ENCODE peak calls at places on chromosomes 2 and 18, in eight cellular contexts. J is SK-N-MC; Z is CD8-positive, alpha-beta T cell; I is left lung; Q is CD4-positive, CD25-positive, alpha-beta regulatory T cell; O is GM23338; P is upper lobe of left lung; K is astrocyte. E is an unnamed sample.

GRCh38 chr2:132621131-132621875 is 48.7 kb downstream of the LYPD1 start:
- DNase-seq in J (no peak), Z (no peak), I (no peak), Q (no peak), O (no peak), P (no peak), K (no peak), E (no peak)

GRCh38 chr18:70366174-70366573 is 77.3 kb downstream of the SOCS6 start:
- DNase-seq in J (no peak), Z (no peak), I (no peak), Q (no peak), O (peak; percentile 83), P (no peak), K (no peak), E (no peak)

GRCh38 chr2:237486819-237487448 is at the start of gene MLPH:
- DNase-seq in J (no peak), Z (no peak), I (peak; percentile 63), Q (no peak), O (peak; percentile 67), P (peak; percentile 74), K (peak; percentile 57), E (no peak)

GRCh38 chr18:59662008-59662701 is 35.1 kb downstream of the CCBE1 start:
- DNase-seq in J (no peak), Z (no peak), I (no peak), Q (no peak), O (no peak), P (no peak), K (peak; percentile 58), E (no peak)

GRCh38 chr2:110674620-110675555 is 3.0 kb downstream of the BUB1 start:
- DNase-seq in J (no peak), Z (peak; percentile 55), I (peak; percentile 64), Q (no peak), O (peak; percentile 40), P (peak; percentile 62), K (peak; percentile 39), E (no peak)

GRCh38 chr2:127449439-127449838 is 31.2 kb downstream of the PROC start:
- DNase-seq in J (no peak), Z (no peak), I (no peak), Q (no peak), O (peak; percentile 27), P (no peak), K (no peak), E (no peak)

GRCh38 chr2:169768262-169768995 is 30.2 kb upstream of the SSB start:
- DNase-seq in J (no peak), Z (peak; percentile 50), I (peak; percentile 35), Q (peak; percentile 8), O (peak; percentile 21), P (no peak), K (no peak), E (no peak)

GRCh38 chr2:230602562-230603230 is 109.9 kb upstream of the CAB39 start:
- DNase-seq in J (no peak), Z (peak; percentile 69), I (no peak), Q (peak; percentile 69), O (no peak), P (peak; percentile 34), K (no peak), E (no peak)

GRCh38 chr2:39696072-39696471 is 30.4 kb downstream of the TMEM178A start:
- DNase-seq in J (no peak), Z (no peak), I (no peak), Q (no peak), O (peak; percentile 27), P (peak; percentile 24), K (peak; percentile 95), E (no peak)

GRCh38 chr2:105042189-105042588 is 4.3 kb downstream of the MRPS9 start:
- DNase-seq in J (no peak), Z (no peak), I (no peak), Q (no peak), O (peak; percentile 57), P (no peak), K (no peak), E (no peak)

GRCh38 chr2:166092889-166093288 is 34.9 kb downstream of the SCN1A start:
- DNase-seq in J (no peak), Z (no peak), I (no peak), Q (no peak), O (no peak), P (no peak), K (peak; percentile 40), E (no peak)

GRCh38 chr2:142042536-142043199 is 88.1 kb downstream of the LRP1B start:
- DNase-seq in J (no peak), Z (no peak), I (no peak), Q (no peak), O (no peak), P (no peak), K (peak; percentile 68), E (no peak)

GRCh38 chr18:25033747-25034471 is 318.1 kb downstream of the ZNF521 start:
- DNase-seq in J (no peak), Z (no peak), I (no peak), Q (no peak), O (no peak), P (no peak), K (no peak), E (no peak)

GRCh38 chr18:11567391-11567790 is 42.0 kb upstream of the SLC35G4 start:
- DNase-seq in J (no peak), Z (no peak), I (no peak), Q (no peak), O (no peak), P (no peak), K (no peak), E (no peak)
- H3K4me3 ChIP-seq in J (no peak overlapping the region), Z (no peak overlapping the region), I (no peak overlapping the region), Q (no peak overlapping the region), O (no peak overlapping the region), P (no peak overlapping the region), K (no peak overlapping the region), E (no peak overlapping the region)

GRCh38 chr18:47930086-47930843 is at the start of gene SMAD2:
- DNase-seq in J (no peak), Z (peak; percentile 79), I (peak; percentile 89), Q (peak; percentile 70), O (peak; percentile 93), P (peak; percentile 91), K (peak; percentile 52), E (peak; percentile 93)

GRCh38 chr18:47930844-47931706 is 616 bp upstream of the SMAD2 start:
- DNase-seq in J (peak; percentile 52), Z (peak; percentile 95), I (peak; percentile 98), Q (peak; percentile 95), O (peak; percentile 98), P (peak; percentile 98), K (peak; percentile 91), E (peak; percentile 99)

GRCh38 chr18:47932603-47933002 is 2.1 kb upstream of the SMAD2 start:
- DNase-seq in J (no peak), Z (no peak), I (no peak), Q (no peak), O (peak; percentile 43), P (peak; percentile 55), K (no peak), E (no peak)

GRCh38 chr18:47931707-47932103 is 1.2 kb upstream of the SMAD2 start:
- DNase-seq in J (no peak), Z (peak; percentile 55), I (peak; percentile 50), Q (peak; percentile 46), O (peak; percentile 76), P (peak; percentile 51), K (no peak), E (no peak)

GRCh38 chr18:47932170-47932569 is 1.7 kb upstream of the SMAD2 start:
- DNase-seq in J (no peak), Z (no peak), I (no peak), Q (no peak), O (no peak), P (no peak), K (no peak), E (no peak)
- H3K27ac ChIP-seq in J (no peak overlapping the region), Z (peak overlapping the region; percentile 62), I (peak overlapping the region; percentile 98), Q (peak overlapping the region; percentile 90), O (peak overlapping the region; percentile 93), P (peak overlapping the region; percentile 99), K (no peak overlapping the region), E (peak overlapping the region; percentile 96)

GRCh38 chr2:241617431-241618154 is 19.4 kb downstream of the THAP4 start:
- DNase-seq in J (no peak), Z (no peak), I (no peak), Q (peak; percentile 69), O (peak; percentile 91), P (peak; percentile 39), K (no peak), E (no peak)
- H3K4me3 ChIP-seq in J (no peak overlapping the region), Z (peak overlapping the region; percentile 73), I (peak overlapping the region; percentile 33), Q (peak overlapping the region; percentile 91), O (no peak overlapping the region), P (peak overlapping the region; percentile 46), K (no peak overlapping the region), E (peak overlapping the region; percentile 16)

DNA sequence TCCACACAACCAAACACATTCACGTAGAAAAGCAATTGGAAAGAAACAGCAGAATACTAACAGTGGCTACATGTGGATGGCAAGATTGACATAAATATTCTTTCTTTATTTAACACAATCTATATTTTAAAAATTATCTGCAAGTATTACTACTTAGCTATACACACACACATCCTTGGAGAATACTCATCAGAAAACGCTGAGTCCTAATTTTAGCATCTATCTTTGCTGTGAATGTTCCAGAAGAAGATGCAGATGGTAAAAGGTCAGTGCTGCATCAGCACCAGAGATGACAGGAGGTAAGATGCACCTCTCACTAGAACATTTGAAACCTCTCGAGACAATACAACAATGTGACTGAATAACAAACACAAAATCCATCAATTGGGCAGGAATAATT is 148.5 kb downstream of the L3MBTL4 start:
- DNase-seq in J (no peak), Z (no peak), I (no peak), Q (no peak), O (no peak), P (no peak), K (no peak), E (no peak)
- H3K27ac ChIP-seq in J (no peak overlapping the region), Z (no peak overlapping the region), I (no peak overlapping the region), Q (no peak overlapping the region), O (no peak overlapping the region), P (no peak overlapping the region), K (no peak overlapping the region), E (no peak overlapping the region)

GRCh38 chr18:13366541-13366940 is 148.0 kb downstream of the LDLRAD4 start:
- DNase-seq in J (no peak), Z (no peak), I (no peak), Q (no peak), O (no peak), P (no peak), K (no peak), E (no peak)
- H3K4me3 ChIP-seq in J (no peak overlapping the region), Z (no peak overlapping the region), I (no peak overlapping the region), Q (no peak overlapping the region), O (no peak overlapping the region), P (no peak overlapping the region), K (no peak overlapping the region), E (no peak overlapping the region)

GRCh38 chr18:78939734-78940260 is 39.8 kb upstream of the SALL3 start:
- DNase-seq in J (no peak), Z (no peak), I (no peak), Q (no peak), O (no peak), P (no peak), K (no peak), E (no peak)
- H3K27ac ChIP-seq in J (no peak overlapping the region), Z (no peak overlapping the region), I (no peak overlapping the region), Q (no peak overlapping the region), O (no peak overlapping the region), P (no peak overlapping the region), K (no peak overlapping the region), E (no peak overlapping the region)